ENCODE peak calls at places on chromosomes 16 and 17, in seven cellular contexts. M, T, P, U, F, V and C are unnamed samples.
A peak's percentile ranks its signal among the peaks of the same experiment; 100 is the strongest.

GRCh38 chr17:17783825-17784598 is 52.8 kb downstream of the SREBF1 start:
- DNase-seq in V (no peak), T (no peak), P (no peak), F (peak; percentile 61), M (no peak), U (peak; percentile 86), C (no peak)

GRCh38 chr17:40074871-40075215 is 12.1 kb downstream of the THRA start:
- DNase-seq in V (no peak), T (no peak), U (no peak), P (no peak), F (no peak), M (no peak), C (no peak)

GRCh38 chr17:15502315-15503112 is 35.1 kb upstream of the CDRT4 start:
- DNase-seq in V (peak; percentile 61), P (no peak), T (peak; percentile 29), M (peak; percentile 24), U (peak; percentile 97), F (peak; percentile 80), C (peak; percentile 78)

GRCh38 chr16:27843800-27844199 is 219.7 kb downstream of the GSG1L start:
- DNase-seq in T (no peak), V (no peak), P (no peak), M (no peak), F (no peak), U (no peak), C (no peak)

GRCh38 chr16:51276335-51276734 is 125.3 kb upstream of the SALL1 start:
- DNase-seq in T (no peak), P (no peak), U (no peak), F (no peak), V (no peak), M (no peak), C (no peak)

GRCh38 chr17:19940722-19941464 is 36.7 kb downstream of the AKAP10 start:
- DNase-seq in U (no peak), P (no peak), F (no peak), M (no peak), T (no peak), V (no peak), C (no peak)

GRCh38 chr16:56990407-56991286 is 1.3 kb downstream of the NLRC5 start:
- DNase-seq in V (no peak), P (no peak), F (no peak), U (no peak), T (no peak), M (no peak), C (no peak)

GRCh38 chr17:27466748-27467375 is 10.6 kb downstream of the KSR1 start:
- DNase-seq in U (no peak), M (no peak), F (no peak), V (no peak), P (no peak), T (no peak), C (no peak)

GRCh38 chr17:10295728-10296343 is 77.0 kb downstream of the MYH13 start:
- DNase-seq in V (peak; percentile 3), U (peak; percentile 71), F (no peak), T (no peak), P (no peak), M (no peak), C (peak; percentile 40)

GRCh38 chr16:86959182-86959651 is 358.0 kb downstream of the C16orf95 start:
- DNase-seq in M (no peak), V (no peak), P (no peak), F (no peak), U (no peak), T (no peak), C (no peak)

GRCh38 chr17:76197911-76198310 is 42.4 kb downstream of the RNF157 start:
- DNase-seq in V (no peak), P (no peak), U (peak; percentile 68), F (no peak), T (no peak), M (no peak), C (no peak)

GRCh38 chr16:1713933-1714332 is 7.9 kb downstream of the MAPK8IP3 start:
- DNase-seq in U (no peak), T (no peak), V (no peak), F (no peak), M (no peak), P (no peak), C (no peak)

GRCh38 chr16:67995423-67995822 is 3.9 kb downstream of the DPEP2 start:
- DNase-seq in F (no peak), P (no peak), M (no peak), V (no peak), U (no peak), T (no peak), C (no peak)

GRCh38 chr17:44971776-44972483 is 3.8 kb upstream of the C1QL1 start:
- DNase-seq in T (no peak), U (no peak), V (no peak), M (no peak), F (no peak), P (no peak), C (no peak)

GRCh38 chr17:78935419-78936323 is 10.5 kb upstream of the TIMP2 start:
- DNase-seq in P (no peak), V (peak; percentile 91), F (peak; percentile 41), U (peak; percentile 80), M (no peak), T (no peak), C (no peak)

GRCh38 chr17:77369544-77369971 is 228.8 kb downstream of the SEC14L1 start:
- DNase-seq in M (no peak), V (no peak), P (no peak), F (no peak), U (peak; percentile 49), T (no peak), C (no peak)

GRCh38 chr16:27922433-27922832 is 141.1 kb downstream of the GSG1L start:
- DNase-seq in U (no peak), M (no peak), V (no peak), P (no peak), T (no peak), F (no peak), C (no peak)

GRCh38 chr16:84789431-84789830 is 30.4 kb upstream of the CRISPLD2 start:
- DNase-seq in V (no peak), P (no peak), M (no peak), U (no peak), F (no peak), T (no peak), C (no peak)

GRCh38 chr17:50579399-50579798 is 18.9 kb downstream of the CACNA1G start:
- DNase-seq in U (peak; percentile 20), V (no peak), T (no peak), P (no peak), M (no peak), F (no peak), C (no peak)